ENCODE peak calls at places on chromosomes 4 and X, in ten cellular contexts. H is cardiac muscle cell; F is choroid plexus epithelial cell; O is fibroblast of pulmonary artery; I is CD4-positive, alpha-beta T cell; C is endothelial cell; K is type B pancreatic cell; Q is suprapubic skin; J is glutamatergic neuron; A is left ventricle myocardium inferior. B is an unnamed sample.

GRCh38 chr4:149347139-149347538 is 468.5 kb downstream of the IQCM start:
- DNase-seq in H (peak; percentile 25), F (peak; percentile 16), O (peak; percentile 52), I (no peak), C (no peak), K (no peak), Q (no peak), J (no peak), A (no peak), B (no peak)

GRCh38 chr4:110294165-110294564 is 95.8 kb upstream of the ELOVL6 start:
- DNase-seq in H (no peak), F (peak; percentile 12), O (no peak), I (no peak), C (no peak), K (no peak), Q (no peak), J (no peak), A (no peak), B (no peak)

GRCh38 chr4:80173387-80173786 is 23.9 kb upstream of the PRDM8 start:
- DNase-seq in H (peak; percentile 61), F (peak; percentile 54), O (peak; percentile 69), I (peak; percentile 44), C (no peak), K (no peak), Q (no peak), J (no peak), A (no peak), B (no peak)

GRCh38 chrX:70030242-70030823 is 19.4 kb downstream of the AWAT2 start:
- DNase-seq in H (peak; percentile 78), F (peak; percentile 68), O (peak; percentile 78), I (peak; percentile 5), C (peak; percentile 59), K (no peak), Q (no peak), J (peak; percentile 45), A (no peak), B (peak; percentile 58)

GRCh38 chrX:96704661-96705060 is 20.0 kb downstream of the DIAPH2 start:
- DNase-seq in H (no peak), F (no peak), O (peak; percentile 34), I (no peak), C (no peak), K (no peak), Q (no peak), J (no peak), A (no peak), B (no peak)

GRCh38 chrX:148441387-148441786 is 59.0 kb upstream of the AFF2 start:
- DNase-seq in H (no peak), F (no peak), O (no peak), I (no peak), C (no peak), K (no peak), Q (no peak), J (no peak), A (no peak), B (no peak)

GRCh38 chrX:49230500-49231232 is 2.5 kb downstream of the CACNA1F start:
- DNase-seq in H (no peak), F (no peak), O (no peak), I (peak; percentile 30), C (peak; percentile 31), K (no peak), Q (no peak), J (peak; percentile 74), A (peak; percentile 64), B (no peak)

GRCh38 chr4:114026447-114026846 is 47.0 kb upstream of the ARSJ start:
- DNase-seq in H (no peak), F (peak; percentile 16), O (no peak), I (no peak), C (no peak), K (no peak), Q (no peak), J (no peak), A (no peak), B (no peak)

GRCh38 chr4:67929447-67929846 is 33.8 kb downstream of the TMPRSS11A start:
- DNase-seq in H (no peak), F (no peak), O (peak; percentile 12), I (no peak), C (no peak), K (no peak), Q (no peak), J (no peak), A (no peak), B (no peak)

GRCh38 chr4:48141048-48141447 is 7.0 kb upstream of the TXK start:
- DNase-seq in H (peak; percentile 63), F (peak; percentile 72), O (peak; percentile 68), I (no peak), C (no peak), K (no peak), Q (no peak), J (no peak), A (no peak), B (no peak)

GRCh38 chr4:138063581-138063980 is 178.6 kb downstream of the SLC7A11 start:
- DNase-seq in H (no peak), F (no peak), O (no peak), I (no peak), C (no peak), K (no peak), Q (no peak), J (no peak), A (no peak), B (no peak)

DNA sequence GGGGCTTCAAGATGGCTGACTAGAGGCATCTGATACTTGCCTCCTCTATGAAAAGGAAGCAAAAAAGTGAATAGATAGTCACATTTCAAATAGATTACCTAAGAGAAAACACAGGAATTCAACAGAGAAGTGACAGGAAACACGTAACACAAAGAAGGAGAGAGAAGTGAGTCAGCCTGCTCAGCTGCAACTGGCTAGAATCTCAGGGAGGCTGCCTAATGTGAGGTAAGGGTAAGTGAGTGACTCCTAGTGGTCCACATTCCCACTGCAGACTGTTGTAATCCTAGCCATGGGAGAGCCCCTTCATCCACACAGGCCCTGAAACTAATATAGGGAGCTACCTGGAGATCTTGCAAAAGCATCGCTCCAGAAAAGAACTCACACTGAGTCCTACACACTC is 179.2 kb downstream of the SLC7A11 start:
- DNase-seq in H (peak; percentile 60), F (peak; percentile 73), O (peak; percentile 68), I (no peak), C (peak; percentile 22), K (no peak), Q (no peak), J (no peak), A (no peak), B (no peak)
- TF ChIP-seq CTCF in H (peak; percentile 37), F (peak; percentile 49), O (peak; percentile 30), I (no peak), C (no peak), K (no peak), Q (no peak), J (no peak), A (no peak), B (no peak)

DNA sequence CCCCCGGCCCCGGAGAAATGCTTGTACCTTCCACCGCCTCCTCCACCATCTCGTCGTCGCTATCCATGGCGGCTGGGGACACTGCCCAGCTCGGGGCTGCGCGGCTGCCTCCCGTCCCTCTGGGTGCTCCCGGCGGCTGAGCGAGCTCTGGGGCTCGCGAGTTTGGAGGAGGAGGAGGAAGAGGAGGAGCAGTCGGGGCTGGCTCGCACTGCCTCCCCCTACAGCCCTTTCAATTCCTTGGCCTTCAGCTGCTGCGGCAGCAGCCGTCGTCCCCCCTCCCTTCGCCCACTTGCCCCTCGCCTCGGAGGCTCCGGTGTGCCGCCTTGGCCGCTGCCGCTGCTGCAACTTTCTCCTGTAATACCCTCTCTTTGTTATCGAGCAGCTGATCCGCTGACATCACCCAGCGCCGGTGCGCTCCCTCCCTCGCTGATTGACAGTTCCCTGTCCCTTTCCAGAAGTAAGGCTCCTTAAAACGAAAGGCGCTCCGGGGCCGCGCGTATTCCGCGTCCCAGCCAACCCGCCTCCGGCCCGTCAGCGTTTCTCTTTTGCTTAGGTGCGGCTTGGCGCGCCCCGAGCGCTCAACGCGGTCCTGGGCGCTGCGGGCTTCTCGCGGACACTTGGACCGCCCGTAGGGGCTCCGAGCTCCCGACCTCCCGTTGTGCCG is at the start of gene SETD7:
- DNase-seq in H (peak; percentile 86), F (peak; percentile 83), O (peak; percentile 82), I (peak; percentile 37), C (peak; percentile 53), K (peak; percentile 79), Q (peak; percentile 86), J (peak; percentile 80), A (peak; percentile 84), B (peak; percentile 51)
- TF ChIP-seq CTCF in H (peak; percentile 5), F (peak; percentile 22), O (no peak), I (no peak), C (no peak), K (no peak), Q (no peak), J (no peak), A (no peak), B (no peak)

GRCh38 chrX:104084534-104085277 is 8.7 kb upstream of the TMSB15C start:
- DNase-seq in H (peak; percentile 14), F (no peak), O (no peak), I (no peak), C (no peak), K (no peak), Q (no peak), J (no peak), A (no peak), B (no peak)

GRCh38 chrX:104085477-104085876 is 9.4 kb upstream of the TMSB15C start:
- DNase-seq in H (no peak), F (no peak), O (no peak), I (no peak), C (no peak), K (no peak), Q (no peak), J (no peak), A (no peak), B (no peak)

GRCh38 chrX:104084063-104084462 is 8.0 kb upstream of the TMSB15C start:
- DNase-seq in H (no peak), F (no peak), O (no peak), I (no peak), C (no peak), K (no peak), Q (no peak), J (no peak), A (no peak), B (no peak)

DNA sequence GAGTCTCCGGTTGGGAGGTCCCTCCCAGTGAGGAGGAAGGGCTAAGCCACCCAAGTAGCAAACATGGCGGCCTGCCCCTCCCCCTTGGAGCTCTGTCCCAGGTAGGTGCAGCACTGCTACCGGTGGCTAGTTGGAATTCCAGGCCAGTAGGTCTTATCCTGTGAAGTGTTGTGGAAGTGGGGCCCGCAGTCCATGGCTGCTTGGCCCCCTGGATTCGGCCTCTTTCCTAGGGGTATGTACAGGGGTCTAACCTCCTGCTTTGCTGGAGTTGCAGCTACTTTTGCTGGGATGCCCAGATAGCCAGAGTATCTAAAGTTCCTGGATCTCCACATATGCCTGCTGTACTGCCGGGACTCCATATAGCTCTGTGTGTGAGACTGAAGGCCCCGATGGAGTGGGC is 9.9 kb upstream of the TMSB15C start:
- DNase-seq in H (no peak), F (no peak), O (no peak), I (no peak), C (no peak), K (no peak), Q (no peak), J (no peak), A (no peak), B (no peak)
- TF ChIP-seq CTCF in H (no peak), F (no peak), O (no peak), I (no peak), C (no peak), K (no peak), Q (no peak), J (no peak), A (no peak), B (no peak)

GRCh38 chr4:46323891-46324290 is 66.0 kb downstream of the GABRA2 start:
- DNase-seq in H (no peak), F (no peak), O (no peak), I (no peak), C (no peak), K (no peak), Q (no peak), J (no peak), A (no peak), B (no peak)

GRCh38 chr4:46329118-46329976 is 60.6 kb downstream of the GABRA2 start:
- DNase-seq in H (peak; percentile 77), F (peak; percentile 79), O (peak; percentile 82), I (no peak), C (peak; percentile 18), K (no peak), Q (no peak), J (peak; percentile 16), A (no peak), B (peak; percentile 26)
- TF ChIP-seq CTCF in H (peak; percentile 71), F (peak; percentile 71), O (peak; percentile 86), I (no peak), C (no peak), K (peak; percentile 71), Q (no peak), J (peak; percentile 54), A (peak; percentile 42), B (peak; percentile 67)